ENCODE peak calls at places on chromosomes 1 and 21, in eight cellular contexts. One of them, this sample, is unnamed. For H3K4me1, the result is how much of the 10 kb centered on the place peaks cover.

GRCh38 chr1:101174722-101175121 is 62.1 kb upstream of the S1PR1 start:
- DNase-seq in right atrium auricular region: no peak
- DNase-seq in suprapubic skin: no peak
- DNase-seq in neural progenitor cell: no peak
- DNase-seq in stomach: no peak
- DNase-seq in heart right ventricle: no peak
- DNase-seq in MM.1S: no peak
- DNase-seq in thoracic aorta: no peak
- DNase-seq in this sample: no peak

GRCh38 chr1:24021403-24022266 is 41.5 kb upstream of the SRSF10 start:
- DNase-seq in thoracic aorta: no peak
- DNase-seq in heart right ventricle: no peak
- DNase-seq in right atrium auricular region: no peak
- DNase-seq in neural progenitor cell: no peak
- DNase-seq in stomach: peak
- DNase-seq in suprapubic skin: no peak
- DNase-seq in MM.1S: no peak
- DNase-seq in this sample: no peak

GRCh38 chr21:33734326-33734725 is 92.0 kb downstream of the ITSN1 start:
- DNase-seq in right atrium auricular region: no peak
- DNase-seq in stomach: no peak
- DNase-seq in suprapubic skin: no peak
- DNase-seq in thoracic aorta: no peak
- DNase-seq in heart right ventricle: no peak
- DNase-seq in neural progenitor cell: no peak
- DNase-seq in MM.1S: peak
- DNase-seq in this sample: no peak

GRCh38 chr1:53108646-53109580 is 33.5 kb downstream of the SLC1A7 start:
- DNase-seq in right atrium auricular region: no peak
- DNase-seq in stomach: no peak
- DNase-seq in neural progenitor cell: no peak
- DNase-seq in heart right ventricle: no peak
- DNase-seq in MM.1S: no peak
- DNase-seq in suprapubic skin: no peak
- DNase-seq in thoracic aorta: no peak
- DNase-seq in this sample: no peak

GRCh38 chr1:25735956-25736529 is 64.0 kb upstream of the SELENON start:
- DNase-seq in thoracic aorta: no peak
- DNase-seq in MM.1S: no peak
- DNase-seq in suprapubic skin: no peak
- DNase-seq in neural progenitor cell: no peak
- DNase-seq in stomach: peak
- DNase-seq in right atrium auricular region: no peak
- DNase-seq in heart right ventricle: no peak
- DNase-seq in this sample: no peak

GRCh38 chr1:204288061-204288588 is 71.6 kb downstream of the PLEKHA6 start:
- DNase-seq in heart right ventricle: peak
- DNase-seq in neural progenitor cell: no peak
- DNase-seq in right atrium auricular region: peak
- DNase-seq in stomach: peak
- DNase-seq in MM.1S: no peak
- DNase-seq in thoracic aorta: no peak
- DNase-seq in suprapubic skin: peak
- DNase-seq in this sample: no peak

GRCh38 chr1:117895482-117896114 is 33.8 kb downstream of the GDAP2 start:
- DNase-seq in MM.1S: peak
- DNase-seq in right atrium auricular region: peak
- DNase-seq in neural progenitor cell: peak
- DNase-seq in suprapubic skin: no peak
- DNase-seq in stomach: peak
- DNase-seq in thoracic aorta: peak
- DNase-seq in heart right ventricle: no peak
- DNase-seq in this sample: no peak

GRCh38 chr1:201084171-201084766 is 28.0 kb downstream of the CACNA1S start:
- DNase-seq in right atrium auricular region: no peak
- DNase-seq in neural progenitor cell: no peak
- DNase-seq in stomach: no peak
- DNase-seq in thoracic aorta: no peak
- DNase-seq in suprapubic skin: no peak
- DNase-seq in heart right ventricle: no peak
- DNase-seq in MM.1S: no peak
- DNase-seq in this sample: no peak

GRCh38 chr1:40310983-40311642 is 6.0 kb downstream of the COL9A2 start:
- DNase-seq in suprapubic skin: no peak
- DNase-seq in thoracic aorta: no peak
- DNase-seq in heart right ventricle: no peak
- DNase-seq in neural progenitor cell: no peak
- DNase-seq in right atrium auricular region: no peak
- DNase-seq in stomach: no peak
- DNase-seq in MM.1S: no peak
- DNase-seq in this sample: no peak

GRCh38 chr1:51564124-51564523 is 45.1 kb upstream of the EPS15 start:
- DNase-seq in MM.1S: peak
- DNase-seq in stomach: no peak
- DNase-seq in neural progenitor cell: no peak
- DNase-seq in suprapubic skin: no peak
- DNase-seq in thoracic aorta: no peak
- DNase-seq in right atrium auricular region: no peak
- DNase-seq in heart right ventricle: no peak
- DNase-seq in this sample: no peak

GRCh38 chr21:45818904-45819285 is 162.7 kb upstream of the COL6A1 start:
- DNase-seq in thoracic aorta: no peak
- DNase-seq in heart right ventricle: no peak
- DNase-seq in right atrium auricular region: peak
- DNase-seq in neural progenitor cell: no peak
- DNase-seq in suprapubic skin: no peak
- DNase-seq in stomach: no peak
- DNase-seq in MM.1S: no peak
- DNase-seq in this sample: no peak

GRCh38 chr1:1291611-1292441 is 11.6 kb downstream of the SCNN1D start:
- DNase-seq in thoracic aorta: no peak
- DNase-seq in neural progenitor cell: peak
- DNase-seq in right atrium auricular region: no peak
- DNase-seq in stomach: peak
- DNase-seq in heart right ventricle: peak
- DNase-seq in suprapubic skin: no peak
- DNase-seq in MM.1S: peak
- DNase-seq in this sample: no peak

GRCh38 chr1:17544951-17545350 is 5.5 kb downstream of the ARHGEF10L start:
- DNase-seq in right atrium auricular region: no peak
- DNase-seq in MM.1S: no peak
- DNase-seq in suprapubic skin: no peak
- DNase-seq in neural progenitor cell: no peak
- DNase-seq in stomach: no peak
- DNase-seq in heart right ventricle: no peak
- DNase-seq in thoracic aorta: no peak
- DNase-seq in this sample: no peak

GRCh38 chr1:17547271-17547670 is 7.8 kb downstream of the ARHGEF10L start:
- DNase-seq in heart right ventricle: no peak
- DNase-seq in suprapubic skin: no peak
- DNase-seq in stomach: no peak
- DNase-seq in right atrium auricular region: no peak
- DNase-seq in thoracic aorta: no peak
- DNase-seq in neural progenitor cell: peak
- DNase-seq in MM.1S: no peak
- DNase-seq in this sample: no peak

GRCh38 chr1:17549384-17549783 is 9.9 kb downstream of the ARHGEF10L start:
- DNase-seq in heart right ventricle: no peak
- DNase-seq in thoracic aorta: no peak
- DNase-seq in neural progenitor cell: no peak
- DNase-seq in right atrium auricular region: no peak
- DNase-seq in MM.1S: no peak
- DNase-seq in suprapubic skin: no peak
- DNase-seq in stomach: no peak
- DNase-seq in this sample: no peak

GRCh38 chr1:17542696-17543095 is 3.2 kb downstream of the ARHGEF10L start:
- DNase-seq in thoracic aorta: no peak
- DNase-seq in stomach: no peak
- DNase-seq in right atrium auricular region: no peak
- DNase-seq in heart right ventricle: no peak
- DNase-seq in neural progenitor cell: no peak
- DNase-seq in MM.1S: no peak
- DNase-seq in suprapubic skin: no peak
- DNase-seq in this sample: no peak

GRCh38 chr1:17545354-17545753 is 5.9 kb downstream of the ARHGEF10L start:
- DNase-seq in stomach: no peak
- DNase-seq in thoracic aorta: no peak
- DNase-seq in right atrium auricular region: peak
- DNase-seq in heart right ventricle: no peak
- DNase-seq in MM.1S: no peak
- DNase-seq in suprapubic skin: no peak
- DNase-seq in neural progenitor cell: no peak
- DNase-seq in this sample: no peak
- H3K4me3 ChIP-seq in stomach: no peak
- H3K4me3 ChIP-seq in thoracic aorta: peak
- H3K4me3 ChIP-seq in right atrium auricular region: no peak
- H3K4me3 ChIP-seq in heart right ventricle: no peak
- H3K4me3 ChIP-seq in MM.1S: no peak
- H3K4me3 ChIP-seq in suprapubic skin: no peak
- H3K4me3 ChIP-seq in neural progenitor cell: no peak
- H3K4me3 ChIP-seq in this sample: peak

DNA sequence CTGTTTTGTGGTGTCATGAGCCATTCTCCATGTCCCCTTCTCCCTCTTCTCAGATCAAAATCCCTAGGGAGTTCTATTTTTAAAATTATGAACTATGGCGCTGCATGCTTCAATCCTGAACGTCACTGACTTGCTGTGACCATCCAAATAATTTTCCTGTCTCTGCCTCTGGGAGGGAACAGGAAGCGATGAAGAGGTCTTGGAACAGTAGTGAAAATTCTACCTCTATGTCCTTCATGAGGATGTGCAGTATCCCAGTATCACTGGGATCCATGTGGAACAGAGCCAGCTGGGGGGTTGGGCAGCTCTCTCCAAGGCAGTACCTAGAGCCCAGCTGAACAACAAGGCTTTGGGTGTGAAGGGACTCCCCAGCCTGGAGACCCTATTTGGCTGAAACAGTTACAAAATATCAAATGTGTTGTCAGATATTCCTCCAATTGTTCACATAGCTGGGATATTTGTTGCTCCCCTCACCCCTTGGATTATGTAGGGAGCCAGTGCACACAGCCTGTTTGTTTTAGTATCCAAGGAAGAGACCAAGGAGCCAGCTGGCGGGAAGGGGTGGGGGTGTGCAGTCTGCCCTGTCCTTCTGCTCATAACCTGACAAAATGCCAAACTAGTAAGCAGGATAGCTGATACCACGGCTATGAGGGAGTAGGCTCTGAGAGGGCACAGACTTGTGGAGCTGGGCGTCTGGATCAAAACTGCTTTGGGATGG is 7.6 kb downstream of the DCLRE1B start:
- DNase-seq in neural progenitor cell: no peak
- DNase-seq in thoracic aorta: no peak
- DNase-seq in stomach: no peak
- DNase-seq in heart right ventricle: peak
- DNase-seq in MM.1S: no peak
- DNase-seq in right atrium auricular region: peak
- DNase-seq in suprapubic skin: no peak
- DNase-seq in this sample: no peak
- H3K27ac ChIP-seq in neural progenitor cell: no peak
- H3K27ac ChIP-seq in thoracic aorta: peak
- H3K27ac ChIP-seq in stomach: peak
- H3K27ac ChIP-seq in heart right ventricle: peak
- H3K27ac ChIP-seq in MM.1S: no peak
- H3K27ac ChIP-seq in right atrium auricular region: peak
- H3K27ac ChIP-seq in suprapubic skin: peak
- H3K27ac ChIP-seq in this sample: peak

DNA sequence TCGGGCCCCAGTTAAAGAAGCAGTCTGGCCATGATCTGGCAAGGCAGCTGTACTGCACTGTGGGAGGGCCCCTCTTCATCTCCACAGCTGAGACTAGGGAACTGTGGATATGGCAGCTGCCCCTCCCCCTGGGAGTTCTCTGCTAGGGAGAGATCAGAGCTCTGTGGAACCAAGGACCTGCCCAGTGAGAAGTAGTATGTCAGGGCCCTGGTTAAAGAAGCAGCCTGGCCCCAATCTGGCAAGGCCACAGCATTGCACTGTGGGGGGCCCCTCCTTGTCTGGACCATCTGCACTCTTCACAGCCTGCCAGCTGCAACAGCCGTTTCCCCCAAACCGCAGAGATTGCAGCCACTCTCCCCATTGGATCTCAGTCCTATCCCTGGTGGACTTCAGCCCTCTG is 208.5 kb downstream of the DNAH14 start:
- DNase-seq in heart right ventricle: no peak
- DNase-seq in thoracic aorta: no peak
- DNase-seq in suprapubic skin: no peak
- DNase-seq in stomach: no peak
- DNase-seq in neural progenitor cell: no peak
- DNase-seq in MM.1S: no peak
- DNase-seq in right atrium auricular region: no peak
- DNase-seq in this sample: no peak
- H3K4me1 ChIP-seq in heart right ventricle: under half
- H3K4me1 ChIP-seq in thoracic aorta: under half
- H3K4me1 ChIP-seq in suprapubic skin: under half
- H3K4me1 ChIP-seq in stomach: under half
- H3K4me1 ChIP-seq in neural progenitor cell: under half
- H3K4me1 ChIP-seq in MM.1S: under half
- H3K4me1 ChIP-seq in right atrium auricular region: under half
- H3K4me1 ChIP-seq in this sample: under half

GRCh38 chr1:30218438-30218837 is 504.9 kb downstream of the MATN1 start:
- DNase-seq in thoracic aorta: no peak
- DNase-seq in MM.1S: no peak
- DNase-seq in right atrium auricular region: no peak
- DNase-seq in neural progenitor cell: no peak
- DNase-seq in heart right ventricle: no peak
- DNase-seq in suprapubic skin: no peak
- DNase-seq in stomach: no peak
- DNase-seq in this sample: no peak
- H3K4me3 ChIP-seq in thoracic aorta: no peak
- H3K4me3 ChIP-seq in MM.1S: no peak
- H3K4me3 ChIP-seq in right atrium auricular region: no peak
- H3K4me3 ChIP-seq in neural progenitor cell: no peak
- H3K4me3 ChIP-seq in heart right ventricle: no peak
- H3K4me3 ChIP-seq in suprapubic skin: no peak
- H3K4me3 ChIP-seq in stomach: no peak
- H3K4me3 ChIP-seq in this sample: no peak